ENCODE peak calls at places on chromosomes 2 and 18, in nine cellular contexts. R is HCT116, X is PC-3, T is hepatocyte, U is OCI-LY7, N is SK-N-SH, V is neural progenitor cell, Q is GM23338, D is MM.1S. J is an unnamed sample.

GRCh38 chr2:101142163-101142562 is 9.0 kb downstream of the TBC1D8 start:
- DNase-seq in R (no peak), Q (no peak), N (no peak), T (no peak), D (no peak), V (no peak), U (no peak), X (no peak), J (no peak)

GRCh38 chr2:221571108-221571390 is 1.1 kb downstream of the EPHA4 start:
- DNase-seq in V (no peak), U (no peak), Q (no peak), X (no peak), R (no peak), N (no peak), T (peak; percentile 9), D (no peak), J (no peak)

GRCh38 chr2:240893363-240893828 is 2.6 kb downstream of the MAB21L4 start:
- DNase-seq in Q (no peak), T (peak; percentile 91), R (peak; percentile 28), X (peak; percentile 38), U (peak; percentile 26), D (no peak), V (peak; percentile 85), N (no peak), J (peak; percentile 78)

GRCh38 chr18:332721-333513 is 65.1 kb upstream of the THOC1 start:
- DNase-seq in R (no peak), N (no peak), V (no peak), U (no peak), X (no peak), Q (no peak), D (no peak), T (no peak), J (no peak)

GRCh38 chr2:96767135-96767871 is 6.6 kb downstream of the CNNM4 start:
- DNase-seq in V (no peak), T (no peak), R (no peak), U (no peak), X (no peak), D (no peak), N (no peak), Q (no peak), J (no peak)

GRCh38 chr2:152166633-152167032 is 8.9 kb downstream of the STAM2 start:
- DNase-seq in T (no peak), U (no peak), D (peak; percentile 59), N (no peak), Q (no peak), R (no peak), X (peak; percentile 18), V (no peak), J (peak; percentile 72)

GRCh38 chr2:130864830-130865229 is 28.1 kb downstream of the ARHGEF4 start:
- DNase-seq in D (no peak), U (peak; percentile 31), R (peak; percentile 50), X (peak; percentile 15), V (no peak), N (no peak), Q (no peak), T (peak; percentile 62), J (peak; percentile 27)

GRCh38 chr2:202703091-202703490 is 68.3 kb downstream of the FAM117B start:
- DNase-seq in Q (no peak), T (no peak), R (no peak), X (no peak), V (no peak), U (no peak), N (no peak), D (no peak), J (no peak)

GRCh38 chr2:20494246-20494645 is 47.4 kb downstream of the RHOB start:
- DNase-seq in T (no peak), D (no peak), U (no peak), V (no peak), R (no peak), X (no peak), N (no peak), Q (no peak), J (peak; percentile 38)

GRCh38 chr2:11417946-11418585 is 47.9 kb downstream of the E2F6 start:
- DNase-seq in X (peak; percentile 22), T (no peak), Q (peak; percentile 68), U (peak; percentile 34), N (no peak), D (peak; percentile 42), R (no peak), V (peak; percentile 23), J (peak; percentile 29)

GRCh38 chr2:230347659-230348305 is 20.8 kb downstream of the SP140L start:
- DNase-seq in N (no peak), T (no peak), R (no peak), D (peak; percentile 77), X (no peak), Q (no peak), V (no peak), U (no peak), J (no peak)

GRCh38 chr2:62287895-62288589 is 92.1 kb downstream of the B3GNT2 start:
- DNase-seq in V (no peak), Q (no peak), T (peak; percentile 60), X (peak; percentile 92), N (peak; percentile 81), U (no peak), R (no peak), D (peak; percentile 97), J (peak; percentile 58)

GRCh38 chr2:237894396-237894979 is 35.1 kb downstream of the RAMP1 start:
- DNase-seq in D (no peak), T (no peak), V (no peak), R (no peak), N (no peak), Q (no peak), X (no peak), U (no peak), J (no peak)

GRCh38 chr2:26438526-26438925 is 36.8 kb downstream of the DRC1 start:
- DNase-seq in R (no peak), T (no peak), X (no peak), V (no peak), Q (peak; percentile 13), D (no peak), N (no peak), U (no peak), J (peak; percentile 97)

GRCh38 chr2:38092196-38092902 is 16.4 kb upstream of the CYP1B1 start:
- DNase-seq in N (peak; percentile 31), V (no peak), Q (no peak), U (no peak), D (no peak), T (peak; percentile 63), X (no peak), R (no peak), J (peak; percentile 92)

GRCh38 chr2:26126091-26126490 is 46.8 kb upstream of the GAREM2 start:
- DNase-seq in V (no peak), T (no peak), R (no peak), N (no peak), U (no peak), X (no peak), D (no peak), Q (no peak), J (no peak)

GRCh38 chr2:127165539-127165935 is 54.6 kb downstream of the CYP27C1 start:
- DNase-seq in Q (no peak), R (no peak), T (no peak), N (no peak), X (no peak), D (peak; percentile 19), V (no peak), U (no peak), J (no peak)

GRCh38 chr2:42105330-42106256 is 57.8 kb downstream of the PKDCC start:
- DNase-seq in T (no peak), X (no peak), Q (peak; percentile 28), D (peak; percentile 90), V (no peak), N (no peak), R (no peak), U (peak; percentile 86), J (no peak)

GRCh38 chr18:3012306-3012919 is 531 bp downstream of the LPIN2 start:
- DNase-seq in N (peak; percentile 83), V (no peak), R (no peak), Q (peak; percentile 67), D (no peak), U (peak; percentile 49), X (peak; percentile 7), T (peak; percentile 70), J (peak; percentile 72)

GRCh38 chr2:165795011-165795410 is 964 bp upstream of the GALNT3 start:
- DNase-seq in D (peak; percentile 19), X (peak; percentile 87), V (no peak), R (no peak), U (no peak), N (no peak), T (no peak), Q (no peak), J (peak; percentile 22)
- TF ChIP-seq EZH2phosphoT487 in D (no peak), X (no peak), V (no peak), R (no peak), U (no peak), N (no peak), T (no peak), Q (no peak), J (no peak)

GRCh38 chr2:212337036-212337435 is 201.6 kb downstream of the ERBB4 start:
- DNase-seq in T (no peak), D (no peak), U (no peak), N (no peak), Q (no peak), V (no peak), X (no peak), R (no peak), J (peak; percentile 6)
- TF ChIP-seq EZH2phosphoT487 in T (no peak), D (no peak), U (no peak), N (no peak), Q (no peak), V (no peak), X (no peak), R (no peak), J (no peak)

DNA sequence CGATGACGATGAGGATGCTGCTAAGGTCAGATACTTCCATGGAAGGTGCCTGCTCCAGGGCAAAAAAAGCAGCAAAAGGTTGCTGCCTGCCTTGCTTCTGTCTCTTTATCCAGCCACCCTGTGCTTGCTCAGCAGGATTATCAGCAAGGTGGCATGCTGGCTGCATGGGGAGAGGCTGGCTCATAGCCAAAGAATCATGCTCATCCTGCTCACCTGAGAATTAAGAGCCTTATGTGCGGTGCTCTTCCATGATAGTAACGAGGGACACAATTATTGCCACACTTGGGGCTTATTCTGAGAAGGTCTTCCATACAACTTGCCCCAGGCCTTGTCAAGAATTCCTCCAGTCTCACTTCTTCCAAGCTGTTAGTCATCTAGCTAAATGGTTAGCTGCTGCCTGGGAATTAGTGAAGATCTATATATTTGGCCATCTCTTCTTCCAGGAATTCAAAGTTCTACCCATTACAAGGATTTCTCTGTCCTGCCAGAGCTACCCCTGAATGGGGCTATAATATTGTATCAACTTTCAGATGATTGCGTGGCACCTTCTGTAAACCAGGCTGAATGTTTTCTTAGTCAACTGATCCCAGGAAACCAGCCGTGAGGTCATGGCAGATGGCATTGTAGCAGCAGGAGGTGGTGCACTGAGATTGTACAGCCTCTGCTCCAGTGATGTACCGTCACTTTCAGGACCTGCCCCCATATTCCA is 60.3 kb upstream of the SEC11C start:
- DNase-seq in D (no peak), Q (no peak), U (no peak), V (no peak), N (no peak), X (no peak), R (no peak), T (no peak), J (no peak)
- TF ChIP-seq EZH2phosphoT487 in D (no peak), Q (no peak), U (no peak), V (no peak), N (no peak), X (no peak), R (no peak), T (no peak), J (no peak)

DNA sequence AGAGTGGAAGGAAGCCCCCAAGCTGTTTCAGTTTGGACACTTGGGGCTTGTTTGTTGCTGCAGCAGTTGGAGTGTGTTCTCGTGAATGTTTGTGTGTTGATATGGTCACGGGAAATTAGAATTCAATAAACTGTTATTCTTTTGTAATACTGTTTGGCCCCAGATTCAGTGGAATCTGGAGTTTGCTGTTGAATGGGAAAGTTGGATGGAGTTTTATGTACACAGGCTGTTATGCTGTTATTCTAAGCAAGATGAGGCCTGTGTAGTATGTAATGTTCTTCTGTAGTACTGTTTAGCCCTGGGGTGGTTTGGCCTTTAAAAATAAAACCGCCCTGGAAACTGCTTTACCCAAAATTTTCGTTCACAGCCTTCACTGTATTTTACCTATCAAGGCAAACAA is 810.4 kb upstream of the HS6ST1 start:
- DNase-seq in U (no peak), Q (no peak), T (no peak), R (no peak), X (no peak), V (no peak), D (no peak), N (no peak), J (no peak)
- TF ChIP-seq EZH2phosphoT487 in U (no peak), Q (no peak), T (no peak), R (no peak), X (no peak), V (no peak), D (no peak), N (no peak), J (no peak)